ENCODE peak calls at places on chromosomes 5 and 9, in seven cellular contexts. S, Z, X, P, D, V and N are unnamed samples.

GRCh38 chr5:116576043-116576713 is 1.6 kb upstream of the SEMA6A start:
- DNase-seq in S (peak; percentile 19), Z (peak; percentile 83), X (peak; percentile 95), P (peak; percentile 78), D (peak; percentile 59), V (peak; percentile 93), N (peak; percentile 90)

GRCh38 chr5:20556364-20556763 is 568.4 kb upstream of the CDH18 start:
- DNase-seq in S (no peak), Z (no peak), X (peak; percentile 31), P (peak; percentile 1), D (no peak), V (no peak), N (no peak)

GRCh38 chr5:160064979-160065619 is 54.2 kb downstream of the PWWP2A start:
- DNase-seq in S (no peak), Z (no peak), X (no peak), P (no peak), D (peak; percentile 3), V (no peak), N (no peak)

GRCh38 chr9:20312732-20313131 is 309.6 kb downstream of the MLLT3 start:
- DNase-seq in S (peak; percentile 67), Z (no peak), X (no peak), P (peak; percentile 41), D (no peak), V (no peak), N (no peak)

GRCh38 chr5:55492449-55492848 is 42.3 kb downstream of the PLPP1 start:
- DNase-seq in S (no peak), Z (no peak), X (no peak), P (no peak), D (no peak), V (no peak), N (no peak)

GRCh38 chr9:83418283-83418682 is 119.9 kb downstream of the FRMD3 start:
- DNase-seq in S (no peak), Z (no peak), X (no peak), P (no peak), D (no peak), V (no peak), N (no peak)

GRCh38 chr5:174723315-174723978 is 935 bp upstream of the MSX2 start:
- DNase-seq in S (no peak), Z (no peak), X (no peak), P (no peak), D (no peak), V (no peak), N (no peak)

GRCh38 chr5:129018836-129019235 is 53.5 kb downstream of the SLC27A6 start:
- DNase-seq in S (no peak), Z (no peak), X (peak; percentile 54), P (no peak), D (no peak), V (no peak), N (no peak)

GRCh38 chr5:107365355-107366109 is 305.2 kb downstream of the EFNA5 start:
- DNase-seq in S (no peak), Z (no peak), X (peak; percentile 90), P (peak; percentile 68), D (peak; percentile 59), V (no peak), N (no peak)

GRCh38 chr5:115774684-115775083 is 41.8 kb downstream of the CDO1 start:
- DNase-seq in S (no peak), Z (no peak), X (no peak), P (no peak), D (no peak), V (no peak), N (no peak)

GRCh38 chr5:50786073-50786472 is 119.6 kb downstream of the PARP8 start:
- DNase-seq in S (no peak), Z (no peak), X (no peak), P (peak; percentile 30), D (no peak), V (no peak), N (no peak)

GRCh38 chr5:89105171-89105695 is 222.2 kb upstream of the MEF2C start:
- DNase-seq in S (no peak), Z (no peak), X (no peak), P (no peak), D (peak; percentile 22), V (no peak), N (no peak)

GRCh38 chr5:157855404-157855994 is 3.4 kb downstream of the CLINT1 start:
- DNase-seq in S (peak; percentile 67), Z (peak; percentile 44), X (peak; percentile 96), P (peak; percentile 78), D (peak; percentile 58), V (peak; percentile 73), N (peak; percentile 54)

GRCh38 chr9:2292733-2293132 is 277.6 kb downstream of the SMARCA2 start:
- DNase-seq in S (no peak), Z (no peak), X (no peak), P (no peak), D (no peak), V (no peak), N (no peak)

GRCh38 chr9:69919461-69920061 is 98.9 kb downstream of the CFAP95 start:
- DNase-seq in S (peak; percentile 74), Z (no peak), X (peak; percentile 60), P (peak; percentile 72), D (no peak), V (no peak), N (peak; percentile 35)

GRCh38 chr9:127987103-127987614 is 6.4 kb upstream of the EEIG1 start:
- DNase-seq in S (no peak), Z (no peak), X (no peak), P (no peak), D (no peak), V (no peak), N (no peak)

GRCh38 chr5:150402901-150403342 is 9.8 kb downstream of the CD74 start:
- DNase-seq in S (no peak), Z (no peak), X (no peak), P (no peak), D (no peak), V (no peak), N (no peak)

GRCh38 chr9:72065076-72065475 is 4.7 kb upstream of the C9orf57 start:
- DNase-seq in S (no peak), Z (no peak), X (no peak), P (no peak), D (no peak), V (no peak), N (no peak)

GRCh38 chr9:84266087-84266561 is 74.4 kb downstream of the SLC28A3 start:
- DNase-seq in S (no peak), Z (no peak), X (peak; percentile 92), P (no peak), D (no peak), V (peak; percentile 77), N (no peak)

DNA sequence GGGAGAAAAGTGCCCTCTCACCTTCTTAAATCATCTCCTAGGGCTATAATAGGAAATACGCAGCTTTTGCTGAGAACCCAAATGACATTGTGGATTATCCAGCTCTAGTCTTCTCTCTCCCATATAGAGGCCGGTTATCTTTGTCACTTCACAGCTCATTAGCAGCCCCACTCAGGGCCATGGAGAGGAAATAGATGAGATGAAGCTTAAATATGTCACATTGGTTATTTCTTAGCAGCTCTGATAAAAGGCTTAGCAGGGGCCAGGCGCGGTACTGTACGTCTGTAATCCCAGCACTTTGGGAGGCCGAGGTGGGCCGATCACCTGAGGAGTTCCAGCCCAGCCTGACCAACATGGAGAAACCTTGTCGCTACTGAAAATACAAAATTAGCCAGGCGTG is 90.0 kb downstream of the GHR start:
- DNase-seq in S (no peak), Z (no peak), X (peak; percentile 78), P (no peak), D (no peak), V (no peak), N (no peak)
- H3K4ac ChIP-seq in S (no peak overlapping the region), Z (no peak overlapping the region), X (no peak overlapping the region), P (no peak overlapping the region), D (no peak overlapping the region), V (no peak overlapping the region), N (no peak overlapping the region)

DNA sequence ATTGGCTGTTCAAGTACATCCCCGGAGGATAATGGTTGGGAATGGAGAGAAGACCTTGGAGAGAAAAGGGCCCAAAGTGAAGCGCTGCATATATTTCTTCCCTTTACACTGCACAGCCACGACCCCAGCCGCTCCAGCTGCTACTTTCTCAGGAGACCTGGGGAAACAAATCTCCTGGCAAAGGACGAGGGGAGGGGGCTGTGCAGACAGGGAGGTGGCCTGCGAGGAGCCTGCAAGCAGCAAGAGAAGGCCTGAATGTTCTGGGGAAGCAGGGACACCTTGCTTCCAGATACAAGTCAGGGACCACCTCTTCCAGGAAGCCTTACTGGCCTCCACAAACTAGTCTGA is 739 bp upstream of the PDLIM4 start:
- DNase-seq in S (no peak), Z (no peak), X (no peak), P (no peak), D (no peak), V (no peak), N (no peak)
- H3K4ac ChIP-seq in S (peak overlapping the region; percentile 73), Z (no peak overlapping the region), X (no peak overlapping the region), P (peak overlapping the region; percentile 66), D (no peak overlapping the region), V (no peak overlapping the region), N (no peak overlapping the region)

GRCh38 chr9:134825025-134825424 is 55.6 kb upstream of the FCN2 start:
- DNase-seq in S (no peak), Z (no peak), X (no peak), P (no peak), D (no peak), V (no peak), N (no peak)

GRCh38 chr9:134820901-134821300 is 59.7 kb upstream of the FCN2 start:
- DNase-seq in S (no peak), Z (no peak), X (no peak), P (no peak), D (no peak), V (no peak), N (no peak)

GRCh38 chr9:134822541-134822940 is 58.1 kb upstream of the FCN2 start:
- DNase-seq in S (no peak), Z (no peak), X (no peak), P (no peak), D (no peak), V (no peak), N (no peak)

GRCh38 chr9:134824583-134824982 is 56.0 kb upstream of the FCN2 start:
- DNase-seq in S (no peak), Z (no peak), X (no peak), P (no peak), D (no peak), V (no peak), N (no peak)

DNA sequence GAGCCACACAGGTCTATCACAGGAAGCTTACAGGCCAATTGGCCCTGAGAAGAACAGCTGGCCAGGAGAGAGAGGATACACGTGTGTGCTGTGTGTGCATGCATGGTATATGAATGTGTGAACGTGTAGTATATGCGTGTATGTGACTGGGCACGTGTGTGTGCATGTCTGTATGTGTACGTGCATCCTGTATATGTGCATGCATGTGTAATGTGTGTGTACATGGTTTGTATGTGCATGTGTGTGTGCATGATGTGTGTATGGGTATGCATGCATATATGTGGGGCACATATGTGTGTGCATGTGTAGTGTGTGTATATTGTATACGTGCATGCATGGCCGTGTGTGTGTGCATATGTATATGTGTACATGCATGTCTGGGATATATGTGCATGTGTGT is 57.0 kb upstream of the FCN2 start:
- DNase-seq in S (no peak), Z (no peak), X (no peak), P (no peak), D (no peak), V (no peak), N (no peak)
- H3K4ac ChIP-seq in S (no peak overlapping the region), Z (no peak overlapping the region), X (no peak overlapping the region), P (no peak overlapping the region), D (no peak overlapping the region), V (no peak overlapping the region), N (no peak overlapping the region)

DNA sequence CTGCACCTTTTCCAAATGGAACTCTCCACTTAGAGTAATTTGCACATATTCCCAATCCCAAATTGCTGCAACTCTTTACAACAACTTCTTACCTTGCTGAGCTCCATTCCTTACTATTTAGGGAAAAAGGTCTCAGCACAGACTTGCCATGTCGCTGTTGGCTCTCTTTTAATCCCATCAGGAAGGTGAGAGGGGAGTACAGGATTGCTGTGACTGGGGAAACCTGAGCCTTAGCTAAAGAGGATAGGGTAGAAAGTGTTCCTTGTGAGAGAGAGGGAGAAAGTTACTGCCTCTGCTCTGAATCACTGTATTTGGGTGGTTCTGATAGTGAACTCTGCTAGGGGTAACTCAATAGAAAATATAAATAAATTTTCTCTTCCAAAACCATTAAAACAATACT is 43.7 kb upstream of the GABRA1 start:
- DNase-seq in S (no peak), Z (no peak), X (peak; percentile 50), P (no peak), D (no peak), V (no peak), N (no peak)
- H3K4ac ChIP-seq in S (no peak overlapping the region), Z (no peak overlapping the region), X (no peak overlapping the region), P (no peak overlapping the region), D (no peak overlapping the region), V (no peak overlapping the region), N (no peak overlapping the region)